ENCODE peak calls at places on chromosome 12, in six cellular contexts. E is fibroblast of mammary gland, P is GM03348, C is non-pigmented ciliary epithelial cell, D is T-helper 1 cell, W is NCI-H1105. L is an unnamed sample.

GRCh38 chr12:21659383-21659782 is 1.7 kb upstream of the LDHB start:
- DNase-seq in W (no peak), D (no peak), C (no peak), E (no peak), P (no peak), L (no peak)

GRCh38 chr12:118332511-118332910 is 40.2 kb downstream of the TAOK3 start:
- DNase-seq in E (peak; percentile 69), P (no peak), W (no peak), D (no peak), C (no peak), L (no peak)

GRCh38 chr12:42575717-42576116 is 13.8 kb downstream of the PRICKLE1 start:
- DNase-seq in P (no peak), D (no peak), C (no peak), W (no peak), E (no peak), L (no peak)

GRCh38 chr12:109458086-109458485 is 19.0 kb downstream of the KCTD10 start:
- DNase-seq in W (no peak), E (peak; percentile 70), P (peak; percentile 66), C (peak; percentile 67), D (no peak), L (no peak)

GRCh38 chr12:13208533-13209278 is 12.2 kb downstream of the EMP1 start:
- DNase-seq in C (no peak), D (no peak), W (no peak), E (no peak), P (no peak), L (no peak)

GRCh38 chr12:85803231-85803630 is 33.0 kb downstream of the RASSF9 start:
- DNase-seq in W (no peak), C (no peak), D (no peak), P (peak; percentile 31), E (no peak), L (no peak)

GRCh38 chr12:49201595-49202295 is 12.9 kb upstream of the TUBA1A start:
- DNase-seq in C (no peak), P (peak; percentile 26), E (peak; percentile 71), W (no peak), D (no peak), L (no peak)

GRCh38 chr12:70592664-70593063 is 44.6 kb downstream of the PTPRB start:
- DNase-seq in P (no peak), C (no peak), D (no peak), W (no peak), E (no peak), L (no peak)

GRCh38 chr12:105385141-105385540 is 54.6 kb downstream of the C12orf75 start:
- DNase-seq in D (no peak), C (peak; percentile 34), W (no peak), P (peak; percentile 30), E (peak; percentile 48), L (no peak)

GRCh38 chr12:106066051-106066705 is 72.6 kb downstream of the NUAK1 start:
- DNase-seq in D (no peak), C (no peak), W (no peak), E (no peak), P (no peak), L (no peak)

GRCh38 chr12:17928708-17929366 is 161.2 kb downstream of the RERGL start:
- DNase-seq in D (no peak), E (peak; percentile 72), P (peak; percentile 35), W (no peak), C (peak; percentile 62), L (peak; percentile 53)

GRCh38 chr12:132277961-132278360 is 51.4 kb downstream of the GALNT9 start:
- DNase-seq in E (no peak), C (no peak), P (no peak), W (no peak), D (no peak), L (no peak)

GRCh38 chr12:112374166-112374740 is 8.0 kb downstream of the HECTD4 start:
- DNase-seq in D (no peak), W (no peak), P (no peak), E (no peak), C (no peak), L (no peak)

GRCh38 chr12:92218394-92219077 is 72.9 kb upstream of the BTG1 start:
- DNase-seq in P (no peak), W (no peak), C (no peak), E (no peak), D (no peak), L (no peak)

GRCh38 chr12:124841558-124841945 is 22.1 kb downstream of the SCARB1 start:
- DNase-seq in E (no peak), C (no peak), W (no peak), P (no peak), D (no peak), L (no peak)

GRCh38 chr12:81229718-81230117 is 151.8 kb downstream of the ACSS3 start:
- DNase-seq in P (no peak), D (no peak), C (no peak), E (no peak), W (no peak), L (no peak)

GRCh38 chr12:3130053-3130805 is 53.0 kb downstream of the TSPAN9 start:
- DNase-seq in C (no peak), W (no peak), P (no peak), D (no peak), E (no peak), L (no peak)

GRCh38 chr12:69350002-69350626 is 1.9 kb downstream of the LYZ start:
- DNase-seq in P (no peak), C (no peak), W (no peak), D (no peak), E (no peak), L (no peak)

GRCh38 chr12:121996945-121997612 is 24.6 kb upstream of the BCL7A start:
- DNase-seq in D (no peak), P (no peak), W (no peak), C (no peak), E (peak; percentile 46), L (no peak)

GRCh38 chr12:27826076-27826475 is 46.0 kb upstream of the MANSC4 start:
- DNase-seq in D (no peak), W (no peak), C (peak; percentile 10), P (no peak), E (peak; percentile 52), L (peak; percentile 30)

GRCh38 chr12:60205500-60205899 is 609.7 kb downstream of the SLC16A7 start:
- DNase-seq in P (peak; percentile 4), C (no peak), W (no peak), D (no peak), E (peak; percentile 34), L (no peak)

GRCh38 chr12:28938581-28939301 is 210.3 kb upstream of the FAR2 start:
- DNase-seq in D (no peak), P (no peak), E (no peak), W (peak; percentile 10), C (no peak), L (no peak)

GRCh38 chr12:29771786-29772185 is 12.0 kb downstream of the TMTC1 start:
- DNase-seq in C (no peak), D (no peak), P (no peak), E (peak; percentile 48), W (no peak), L (no peak)

GRCh38 chr12:51386361-51386760 is 4.8 kb downstream of the GALNT6 start:
- DNase-seq in W (no peak), E (no peak), D (no peak), P (no peak), C (no peak), L (no peak)

GRCh38 chr12:19574606-19575005 is 135.3 kb downstream of the AEBP2 start:
- DNase-seq in D (no peak), E (no peak), W (no peak), P (no peak), C (no peak), L (no peak)

GRCh38 chr12:104282109-104282508 is 21.4 kb upstream of the EID3 start:
- DNase-seq in P (no peak), C (no peak), W (no peak), E (no peak), D (no peak), L (no peak)

GRCh38 chr12:102528111-102528510 is 47.7 kb upstream of the IGF1 start:
- DNase-seq in E (peak; percentile 60), D (no peak), C (no peak), P (peak; percentile 25), W (no peak), L (no peak)

L was measured in epithelial cell of proximal tubule.